ENCODE peak calls at places on chromosomes 12 and 14, in six cellular contexts. M is lower lobe of right lung, Q is esophagus squamous epithelium, S is PC-9, W is fibroblast of lung, K is cardiac fibroblast. V is an unnamed sample.

GRCh38 chr12:58920102-58920955 is at the start of gene LRIG3:
- DNase-seq in M (peak), Q (no peak), S (peak), W (peak), K (peak), V (no peak)

GRCh38 chr12:62347922-62348650 is 87.9 kb downstream of the USP15 start:
- DNase-seq in M (no peak), Q (no peak), S (no peak), W (peak), K (peak), V (no peak)

GRCh38 chr14:23573384-23573783 is 5.2 kb downstream of the JPH4 start:
- DNase-seq in M (no peak), Q (no peak), S (no peak), W (no peak), K (no peak), V (no peak)

GRCh38 chr12:95218164-95218851 is 701 bp downstream of the VEZT start:
- DNase-seq in M (no peak), Q (no peak), S (no peak), W (peak), K (peak), V (no peak)

GRCh38 chr12:1552978-1553471 is 41.4 kb downstream of the FBXL14 start:
- DNase-seq in M (no peak), Q (no peak), S (no peak), W (no peak), K (no peak), V (no peak)

GRCh38 chr12:124716208-124717141 is 147.2 kb downstream of the SCARB1 start:
- DNase-seq in M (peak), Q (no peak), S (peak), W (no peak), K (no peak), V (peak)

GRCh38 chr14:69712637-69713088 is 54.3 kb upstream of the SRSF5 start:
- DNase-seq in M (peak), Q (no peak), S (peak), W (no peak), K (no peak), V (no peak)

GRCh38 chr12:109743076-109743910 is 29.7 kb downstream of the FAM222A start:
- DNase-seq in M (peak), Q (no peak), S (no peak), W (no peak), K (no peak), V (peak)

GRCh38 chr14:65958664-65959562 is 527.3 kb upstream of the CCDC196 start:
- DNase-seq in M (no peak), Q (no peak), S (no peak), W (peak), K (peak), V (no peak)

DNA sequence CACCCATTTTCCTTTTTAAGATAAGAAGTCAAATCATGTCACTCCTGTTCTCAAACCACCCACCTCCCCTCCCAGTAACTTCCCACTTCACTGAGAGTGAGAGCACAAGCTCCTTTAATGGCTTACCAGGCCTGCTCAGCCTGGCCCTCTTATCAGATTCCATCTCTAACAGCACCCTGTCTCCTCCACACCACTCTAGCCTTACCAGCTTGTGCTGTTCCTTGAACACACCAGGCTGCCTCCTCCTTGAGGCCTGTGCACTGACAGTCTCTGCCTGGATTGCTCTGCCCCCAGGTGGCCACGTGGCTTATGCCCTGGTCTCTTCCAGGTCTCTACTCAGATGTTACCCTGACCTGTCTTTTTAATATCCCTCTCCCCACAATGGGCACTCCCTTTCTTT is 40.1 kb upstream of the EVL start:
- DNase-seq in M (peak), Q (no peak), S (peak), W (peak), K (peak), V (no peak)
- TF ChIP-seq CTCF in M (peak), Q (no peak), S (peak), W (peak), K (peak), V (no peak)

DNA sequence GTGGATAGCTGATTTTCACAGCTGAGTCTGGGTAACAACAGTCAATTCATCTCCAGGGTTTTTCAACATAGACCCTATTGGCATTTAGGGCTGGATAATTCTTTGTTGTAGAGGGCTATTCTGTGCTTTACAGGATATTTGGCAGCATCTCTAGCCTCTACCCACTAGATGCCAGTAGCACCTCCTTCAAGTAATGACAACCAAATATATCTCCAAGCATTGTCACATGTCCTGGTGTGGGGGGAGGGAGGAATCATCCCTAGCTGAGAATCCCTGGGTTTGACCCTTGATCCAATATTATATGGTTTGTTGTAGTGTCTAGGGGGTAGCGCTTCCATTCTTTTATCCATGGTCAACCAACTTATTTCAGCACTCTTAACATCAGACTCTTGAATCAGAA is 157.2 kb downstream of the ANO4 start:
- DNase-seq in M (no peak), Q (no peak), S (no peak), W (no peak), K (no peak), V (no peak)
- TF ChIP-seq CTCF in M (no peak), Q (no peak), S (peak), W (no peak), K (no peak), V (no peak)

GRCh38 chr12:76119887-76120286 is 35.4 kb upstream of the NAP1L1 start:
- DNase-seq in M (no peak), Q (no peak), S (no peak), W (no peak), K (no peak), V (no peak)

GRCh38 chr12:76113800-76114757 is 29.6 kb upstream of the NAP1L1 start:
- DNase-seq in M (no peak), Q (no peak), S (no peak), W (no peak), K (no peak), V (no peak)

GRCh38 chr12:76111209-76111749 is 26.8 kb upstream of the NAP1L1 start:
- DNase-seq in M (no peak), Q (no peak), S (no peak), W (no peak), K (no peak), V (no peak)

GRCh38 chr12:76117751-76118150 is 33.3 kb upstream of the NAP1L1 start:
- DNase-seq in M (no peak), Q (no peak), S (no peak), W (no peak), K (no peak), V (no peak)

DNA sequence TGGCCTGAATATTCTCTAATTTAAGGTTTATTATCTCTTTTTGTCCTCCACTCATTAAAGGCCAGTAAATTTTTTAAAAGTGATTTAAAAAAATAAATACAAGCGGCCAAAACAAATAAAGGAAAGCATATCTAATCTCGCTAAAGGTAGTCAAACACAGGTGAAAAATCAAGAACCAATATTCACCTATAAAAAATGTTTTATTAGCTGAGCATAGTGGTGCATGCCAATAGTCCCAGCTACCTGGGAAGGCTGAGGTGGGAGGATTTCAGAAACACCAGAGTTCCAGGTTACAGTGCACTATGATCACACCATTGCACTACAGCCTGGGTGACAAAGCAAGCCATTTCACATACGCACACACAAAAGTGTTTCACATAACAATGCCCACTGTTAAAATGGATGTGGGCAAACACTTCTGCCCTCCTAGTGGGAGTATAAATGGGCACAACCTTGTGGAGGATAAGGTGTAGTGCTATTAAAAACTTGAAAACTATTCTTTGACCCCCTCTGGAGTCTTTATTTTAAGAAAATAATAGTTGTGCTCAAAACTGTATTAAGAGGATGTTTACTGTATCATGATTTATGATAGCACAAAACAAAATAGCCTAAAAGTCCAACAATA is 32.7 kb upstream of the NAP1L1 start:
- DNase-seq in M (no peak), Q (no peak), S (no peak), W (no peak), K (no peak), V (no peak)
- TF ChIP-seq CTCF in M (no peak), Q (no peak), S (no peak), W (no peak), K (no peak), V (no peak)

GRCh38 chr14:105376521-105377440 is 21.6 kb upstream of the TEX22 start:
- DNase-seq in M (no peak), Q (no peak), S (no peak), W (no peak), K (no peak), V (no peak)
- TF ChIP-seq CTCF in M (no peak), Q (no peak), S (no peak), W (no peak), K (no peak), V (no peak)

GRCh38 chr14:52473557-52473956 is 78.7 kb downstream of the TXNDC16 start:
- DNase-seq in M (no peak), Q (no peak), S (no peak), W (peak), K (peak), V (no peak)
- TF ChIP-seq CTCF in M (peak), Q (peak), S (peak), W (no peak), K (peak), V (peak)